ENCODE peak calls at places on chromosomes 5 and 9, in six cellular contexts. U is pancreas; T is cardiac muscle cell; H is CD8-positive, alpha-beta memory T cell; L is choroid plexus epithelial cell; C is SK-N-SH. W is an unnamed sample.

GRCh38 chr5:36870399-36871040 is 6.0 kb upstream of the NIPBL start:
- DNase-seq in T (peak), C (peak), H (no peak), L (peak), U (no peak), W (no peak)

GRCh38 chr5:141359790-141360426 is at the start of gene PCDHGB2:
- DNase-seq in H (no peak), C (peak), U (no peak), T (peak), L (peak), W (no peak)

GRCh38 chr5:124634820-124635323 is 111.6 kb downstream of the ZNF608 start:
- DNase-seq in T (no peak), U (no peak), C (peak), L (no peak), H (no peak), W (no peak)

GRCh38 chr9:110555971-110556370 is 23.6 kb downstream of the SVEP1 start:
- DNase-seq in U (peak), C (no peak), H (no peak), L (peak), T (no peak), W (no peak)

GRCh38 chr5:132203464-132203818 is 24.2 kb downstream of the P4HA2 start:
- DNase-seq in H (no peak), U (no peak), L (peak), C (no peak), T (no peak), W (no peak)

GRCh38 chr9:5518061-5518936 is 8.0 kb downstream of the PDCD1LG2 start:
- DNase-seq in L (no peak), T (no peak), U (no peak), H (no peak), C (no peak), W (no peak)

GRCh38 chr9:96483733-96484240 is 33.8 kb downstream of the HABP4 start:
- DNase-seq in H (no peak), U (no peak), C (no peak), T (no peak), L (no peak), W (no peak)

GRCh38 chr9:104800068-104800785 is 36.3 kb downstream of the NIPSNAP3B start:
- DNase-seq in L (no peak), C (no peak), U (no peak), T (no peak), H (no peak), W (no peak)

GRCh38 chr5:108997720-108998119 is 250.0 kb downstream of the FER start:
- DNase-seq in T (no peak), L (no peak), C (no peak), U (no peak), H (no peak), W (no peak)

GRCh38 chr9:134434896-134435506 is 108.7 kb downstream of the RXRA start:
- DNase-seq in U (peak), H (no peak), T (peak), L (peak), C (peak), W (peak)

GRCh38 chr9:135215571-135216161 is 128.2 kb downstream of the OLFM1 start:
- DNase-seq in L (peak), C (peak), T (no peak), H (peak), U (peak), W (peak)

GRCh38 chr5:145203193-145203592 is 631.9 kb downstream of the PRELID2 start:
- DNase-seq in C (no peak), U (no peak), L (no peak), H (no peak), T (no peak), W (no peak)

GRCh38 chr9:97889941-97890557 is 32.3 kb downstream of the TRMO start:
- DNase-seq in U (peak), T (peak), C (peak), H (peak), L (peak), W (no peak)

GRCh38 chr9:37283730-37284235 is 138.7 kb upstream of the GRHPR start:
- DNase-seq in C (no peak), H (no peak), T (no peak), L (peak), U (no peak), W (no peak)

GRCh38 chr9:16532681-16533450 is 337.6 kb downstream of the BNC2 start:
- DNase-seq in U (no peak), T (no peak), C (no peak), H (no peak), L (peak), W (no peak)

GRCh38 chr5:72749362-72749997 is 67.0 kb upstream of the TNPO1 start:
- DNase-seq in L (no peak), C (no peak), H (no peak), T (no peak), U (no peak), W (no peak)

GRCh38 chr5:89988998-89989690 is 420.4 kb downstream of the CETN3 start:
- DNase-seq in L (peak), H (no peak), C (no peak), T (no peak), U (peak), W (no peak)

GRCh38 chr5:95164869-95165268 is 120.0 kb downstream of the MCTP1 start:
- DNase-seq in U (no peak), L (no peak), T (no peak), H (no peak), C (no peak), W (no peak)

GRCh38 chr9:128207076-128207731 is 4.0 kb downstream of the DNM1 start:
- DNase-seq in H (no peak), C (no peak), T (no peak), U (no peak), L (no peak), W (no peak)

GRCh38 chr5:27578280-27578679 is 539.9 kb upstream of the CDH9 start:
- DNase-seq in U (no peak), T (no peak), C (no peak), L (no peak), H (no peak), W (no peak)

GRCh38 chr5:7330141-7330712 is 65.7 kb upstream of the ADCY2 start:
- DNase-seq in H (no peak), U (no peak), L (no peak), C (no peak), T (no peak), W (no peak)

GRCh38 chr5:168114444-168115017 is 176.9 kb upstream of the WWC1 start:
- DNase-seq in H (no peak), U (peak), L (peak), T (peak), C (peak), W (peak)

GRCh38 chr5:88287302-88287701 is 18.7 kb upstream of the TMEM161B start:
- DNase-seq in U (no peak), H (no peak), T (no peak), C (no peak), L (no peak), W (no peak)

GRCh38 chr5:67591491-67591890 is 394.9 kb upstream of the CD180 start:
- DNase-seq in C (no peak), H (no peak), L (no peak), T (no peak), U (no peak), W (no peak)

GRCh38 chr9:112020680-112021596 is 124.3 kb downstream of the UGCG start:
- DNase-seq in C (no peak), T (no peak), H (no peak), U (no peak), L (peak), W (no peak)

GRCh38 chr5:117302949-117303348 is 728.3 kb upstream of the SEMA6A start:
- DNase-seq in L (peak), C (no peak), H (no peak), T (no peak), U (no peak), W (no peak)

GRCh38 chr5:127801751-127802476 is 98.7 kb downstream of the CCDC192 start:
- DNase-seq in T (no peak), C (no peak), H (no peak), U (no peak), L (peak), W (no peak)

GRCh38 chr5:153222956-153223355 is 267.5 kb upstream of the GRIA1 start:
- DNase-seq in C (no peak), H (no peak), T (no peak), U (no peak), L (peak), W (no peak)

GRCh38 chr5:74251106-74252032 is 389.2 kb downstream of the ENC1 start:
- DNase-seq in C (no peak), T (no peak), U (no peak), H (no peak), L (peak), W (peak)

GRCh38 chr5:113321266-113321665 is 113.5 kb downstream of the TSSK1B start:
- DNase-seq in L (peak), U (no peak), H (no peak), C (no peak), T (no peak), W (no peak)

GRCh38 chr5:113325054-113325453 is 109.7 kb downstream of the TSSK1B start:
- DNase-seq in L (no peak), T (no peak), C (no peak), U (no peak), H (no peak), W (no peak)

GRCh38 chr5:113319256-113320053 is 115.3 kb downstream of the TSSK1B start:
- DNase-seq in H (no peak), T (no peak), U (no peak), C (no peak), L (no peak), W (no peak)

GRCh38 chr5:113320160-113320816 is 114.5 kb downstream of the TSSK1B start:
- DNase-seq in L (no peak), T (no peak), U (no peak), H (no peak), C (no peak), W (no peak)
- H3K4me3 ChIP-seq in L (no peak), T (no peak), U (no peak), H (no peak), C (no peak), W (no peak)

GRCh38 chr9:136725612-136726011 is 13.2 kb downstream of the DIPK1B start:
- DNase-seq in U (no peak), T (no peak), L (peak), C (no peak), H (no peak), W (no peak)
- H3K4me3 ChIP-seq in U (no peak), T (no peak), L (peak), C (no peak), H (peak), W (no peak)

GRCh38 chr9:129751841-129752801 is 721 bp downstream of the PTGES start:
- DNase-seq in L (no peak), C (peak), H (no peak), T (no peak), U (peak), W (no peak)
- H3K4me3 ChIP-seq in L (peak), C (peak), H (no peak), T (no peak), U (no peak), W (peak)

GRCh38 chr5:150508828-150509227 is 897 bp downstream of the NDST1 start:
- DNase-seq in T (no peak), L (no peak), C (no peak), U (no peak), H (no peak), W (no peak)
- H3K4me3 ChIP-seq in T (no peak), L (no peak), C (no peak), U (no peak), H (no peak), W (peak)